ENCODE peak calls at places on chromosome 1, in six cellular contexts. One of them, this sample, is unnamed.

GRCh38 chr1:170581041-170581440 is 49.1 kb downstream of the GORAB start:
- DNase-seq in anterior cingulate cortex: no peak
- DNase-seq in heart left ventricle: peak; percentile 30
- DNase-seq in AG09319: no peak
- DNase-seq in mesendoderm: no peak
- DNase-seq in HTR-8/SVneo: no peak
- DNase-seq in this sample: no peak

GRCh38 chr1:74455390-74455789 is 57.0 kb downstream of the LRRC53 start:
- DNase-seq in AG09319: no peak
- DNase-seq in anterior cingulate cortex: no peak
- DNase-seq in HTR-8/SVneo: no peak
- DNase-seq in mesendoderm: no peak
- DNase-seq in heart left ventricle: no peak
- DNase-seq in this sample: no peak

GRCh38 chr1:242477944-242478343 is 46.6 kb downstream of the PLD5 start:
- DNase-seq in HTR-8/SVneo: no peak
- DNase-seq in anterior cingulate cortex: no peak
- DNase-seq in mesendoderm: no peak
- DNase-seq in heart left ventricle: no peak
- DNase-seq in AG09319: no peak
- DNase-seq in this sample: no peak

GRCh38 chr1:151130837-151131586 is 15.4 kb downstream of the SEMA6C start:
- DNase-seq in anterior cingulate cortex: peak; percentile 58
- DNase-seq in HTR-8/SVneo: no peak
- DNase-seq in heart left ventricle: peak; percentile 87
- DNase-seq in mesendoderm: peak; percentile 99
- DNase-seq in AG09319: peak; percentile 27
- DNase-seq in this sample: no peak

GRCh38 chr1:195580988-195581387 is 1027.3 kb downstream of the KCNT2 start:
- DNase-seq in heart left ventricle: no peak
- DNase-seq in anterior cingulate cortex: no peak
- DNase-seq in AG09319: no peak
- DNase-seq in mesendoderm: peak; percentile 11
- DNase-seq in HTR-8/SVneo: no peak
- DNase-seq in this sample: no peak

GRCh38 chr1:183871142-183871541 is 66.2 kb downstream of the RGL1 start:
- DNase-seq in AG09319: no peak
- DNase-seq in anterior cingulate cortex: peak; percentile 39
- DNase-seq in mesendoderm: peak; percentile 44
- DNase-seq in heart left ventricle: no peak
- DNase-seq in HTR-8/SVneo: peak; percentile 10
- DNase-seq in this sample: no peak

GRCh38 chr1:24415910-24416665 is 486 bp downstream of the NIPAL3 start:
- DNase-seq in heart left ventricle: no peak
- DNase-seq in mesendoderm: peak; percentile 45
- DNase-seq in AG09319: no peak
- DNase-seq in anterior cingulate cortex: no peak
- DNase-seq in HTR-8/SVneo: no peak
- DNase-seq in this sample: no peak

GRCh38 chr1:215599418-215599817 is 32.3 kb downstream of the KCTD3 start:
- DNase-seq in AG09319: no peak
- DNase-seq in anterior cingulate cortex: no peak
- DNase-seq in HTR-8/SVneo: no peak
- DNase-seq in mesendoderm: peak; percentile 6
- DNase-seq in heart left ventricle: no peak
- DNase-seq in this sample: no peak

GRCh38 chr1:110060034-110060661 is 10.3 kb downstream of the ALX3 start:
- DNase-seq in anterior cingulate cortex: no peak
- DNase-seq in mesendoderm: peak; percentile 77
- DNase-seq in heart left ventricle: peak; percentile 49
- DNase-seq in AG09319: no peak
- DNase-seq in HTR-8/SVneo: no peak
- DNase-seq in this sample: no peak

GRCh38 chr1:221510793-221511503 is 230.9 kb downstream of the DUSP10 start:
- DNase-seq in HTR-8/SVneo: no peak
- DNase-seq in anterior cingulate cortex: no peak
- DNase-seq in mesendoderm: peak; percentile 90
- DNase-seq in heart left ventricle: no peak
- DNase-seq in AG09319: no peak
- DNase-seq in this sample: no peak

GRCh38 chr1:226135059-226135651 is 51.4 kb downstream of the ACBD3 start:
- DNase-seq in AG09319: no peak
- DNase-seq in HTR-8/SVneo: no peak
- DNase-seq in anterior cingulate cortex: no peak
- DNase-seq in heart left ventricle: peak; percentile 50
- DNase-seq in mesendoderm: no peak
- DNase-seq in this sample: no peak

GRCh38 chr1:159920651-159921050 is 4.7 kb downstream of the TAGLN2 start:
- DNase-seq in AG09319: no peak
- DNase-seq in mesendoderm: no peak
- DNase-seq in HTR-8/SVneo: no peak
- DNase-seq in heart left ventricle: no peak
- DNase-seq in anterior cingulate cortex: no peak
- DNase-seq in this sample: no peak

GRCh38 chr1:85297855-85298629 is 21.6 kb upstream of the BCL10 start:
- DNase-seq in AG09319: peak; percentile 95
- DNase-seq in anterior cingulate cortex: no peak
- DNase-seq in heart left ventricle: no peak
- DNase-seq in HTR-8/SVneo: peak; percentile 66
- DNase-seq in mesendoderm: peak; percentile 15
- DNase-seq in this sample: peak; percentile 77

GRCh38 chr1:25926731-25927496 is 20.7 kb upstream of the STMN1 start:
- DNase-seq in heart left ventricle: no peak
- DNase-seq in mesendoderm: no peak
- DNase-seq in anterior cingulate cortex: peak; percentile 64
- DNase-seq in AG09319: no peak
- DNase-seq in HTR-8/SVneo: no peak
- DNase-seq in this sample: no peak

GRCh38 chr1:55257958-55258357 is 42.8 kb upstream of the USP24 start:
- DNase-seq in anterior cingulate cortex: no peak
- DNase-seq in AG09319: no peak
- DNase-seq in mesendoderm: no peak
- DNase-seq in HTR-8/SVneo: no peak
- DNase-seq in heart left ventricle: no peak
- DNase-seq in this sample: no peak

GRCh38 chr1:168287237-168287664 is 6.6 kb downstream of the TBX19 start:
- DNase-seq in heart left ventricle: no peak
- DNase-seq in mesendoderm: no peak
- DNase-seq in AG09319: no peak
- DNase-seq in HTR-8/SVneo: peak; percentile 27
- DNase-seq in anterior cingulate cortex: no peak
- DNase-seq in this sample: peak; percentile 3

GRCh38 chr1:119971710-119972570 is 75.6 kb upstream of the ADAM30 start:
- DNase-seq in heart left ventricle: no peak
- DNase-seq in anterior cingulate cortex: no peak
- DNase-seq in HTR-8/SVneo: no peak
- DNase-seq in mesendoderm: no peak
- DNase-seq in AG09319: no peak
- DNase-seq in this sample: no peak

GRCh38 chr1:160795951-160796383 is at the start of gene LY9:
- DNase-seq in anterior cingulate cortex: no peak
- DNase-seq in AG09319: no peak
- DNase-seq in heart left ventricle: no peak
- DNase-seq in HTR-8/SVneo: no peak
- DNase-seq in mesendoderm: no peak
- DNase-seq in this sample: no peak

GRCh38 chr1:67468066-67468718 is 38.0 kb upstream of the SERBP1 start:
- DNase-seq in mesendoderm: no peak
- DNase-seq in anterior cingulate cortex: no peak
- DNase-seq in AG09319: no peak
- DNase-seq in HTR-8/SVneo: no peak
- DNase-seq in heart left ventricle: no peak
- DNase-seq in this sample: no peak

GRCh38 chr1:175232335-175232734 is 39.8 kb upstream of the KIAA0040 start:
- DNase-seq in heart left ventricle: no peak
- DNase-seq in HTR-8/SVneo: no peak
- DNase-seq in mesendoderm: no peak
- DNase-seq in AG09319: no peak
- DNase-seq in anterior cingulate cortex: no peak
- DNase-seq in this sample: no peak

GRCh38 chr1:145892486-145893087 is 6.9 kb upstream of the ANKRD35 start:
- DNase-seq in anterior cingulate cortex: no peak
- DNase-seq in heart left ventricle: no peak
- DNase-seq in AG09319: no peak
- DNase-seq in HTR-8/SVneo: no peak
- DNase-seq in mesendoderm: no peak
- DNase-seq in this sample: no peak

GRCh38 chr1:211985556-211986264 is 49.6 kb downstream of the INTS7 start:
- DNase-seq in heart left ventricle: no peak
- DNase-seq in anterior cingulate cortex: no peak
- DNase-seq in mesendoderm: no peak
- DNase-seq in HTR-8/SVneo: no peak
- DNase-seq in AG09319: no peak
- DNase-seq in this sample: no peak

GRCh38 chr1:85200367-85200869 is 398 bp downstream of the SYDE2 start:
- DNase-seq in anterior cingulate cortex: peak; percentile 32
- DNase-seq in AG09319: no peak
- DNase-seq in mesendoderm: peak; percentile 74
- DNase-seq in heart left ventricle: peak; percentile 36
- DNase-seq in HTR-8/SVneo: no peak
- DNase-seq in this sample: no peak

GRCh38 chr1:248849637-248850036 is 9.2 kb downstream of the ZNF692 start:
- DNase-seq in AG09319: no peak
- DNase-seq in heart left ventricle: no peak
- DNase-seq in mesendoderm: no peak
- DNase-seq in anterior cingulate cortex: no peak
- DNase-seq in HTR-8/SVneo: no peak
- DNase-seq in this sample: no peak

GRCh38 chr1:3942416-3943122 is 42.5 kb upstream of the C1orf174 start:
- DNase-seq in HTR-8/SVneo: no peak
- DNase-seq in heart left ventricle: no peak
- DNase-seq in mesendoderm: no peak
- DNase-seq in anterior cingulate cortex: no peak
- DNase-seq in AG09319: no peak
- DNase-seq in this sample: no peak

GRCh38 chr1:228988655-228989054 is 253.4 kb downstream of the RHOU start:
- DNase-seq in anterior cingulate cortex: no peak
- DNase-seq in heart left ventricle: peak; percentile 54
- DNase-seq in HTR-8/SVneo: no peak
- DNase-seq in mesendoderm: no peak
- DNase-seq in AG09319: no peak
- DNase-seq in this sample: no peak

GRCh38 chr1:208044568-208045241 is 133.8 kb upstream of the CD34 start:
- DNase-seq in HTR-8/SVneo: no peak
- DNase-seq in anterior cingulate cortex: no peak
- DNase-seq in heart left ventricle: no peak
- DNase-seq in AG09319: no peak
- DNase-seq in mesendoderm: no peak
- DNase-seq in this sample: no peak

GRCh38 chr1:180230416-180230790 is 339 bp downstream of the LHX4 start:
- DNase-seq in HTR-8/SVneo: no peak
- DNase-seq in mesendoderm: no peak
- DNase-seq in heart left ventricle: no peak
- DNase-seq in AG09319: no peak
- DNase-seq in anterior cingulate cortex: no peak
- DNase-seq in this sample: no peak

GRCh38 chr1:108960719-108961118 is 2.6 kb downstream of the CLCC1 start:
- DNase-seq in AG09319: no peak
- DNase-seq in mesendoderm: no peak
- DNase-seq in anterior cingulate cortex: no peak
- DNase-seq in heart left ventricle: no peak
- DNase-seq in HTR-8/SVneo: no peak
- DNase-seq in this sample: no peak